ENCODE peak calls at places on chromosomes 7 and 10, in five cellular contexts. Y, V, O, C and P are unnamed samples.

GRCh38 chr10:31032515-31033132 is 959 bp upstream of the ZNF438 start:
- DNase-seq in Y (no peak), V (no peak), O (no peak), C (no peak), P (no peak)

GRCh38 chr10:91444211-91444610 is 34.1 kb downstream of the HECTD2 start:
- DNase-seq in Y (no peak), V (no peak), O (no peak), C (no peak), P (no peak)

GRCh38 chr7:2017483-2017891 is 215.3 kb downstream of the MAD1L1 start:
- DNase-seq in Y (no peak), V (no peak), O (no peak), C (no peak), P (peak)

GRCh38 chr7:112782498-112782897 is 7.7 kb downstream of the TMEM168 start:
- DNase-seq in Y (no peak), V (no peak), O (no peak), C (peak), P (no peak)

GRCh38 chr10:45058580-45058979 is 57.9 kb downstream of the ZNF22 start:
- DNase-seq in Y (no peak), V (no peak), O (no peak), C (no peak), P (no peak)

GRCh38 chr10:24469993-24470392 is 253.7 kb downstream of the ARHGAP21 start:
- DNase-seq in Y (no peak), V (peak), O (no peak), C (peak), P (no peak)

GRCh38 chr10:28946479-28946878 is 269.2 kb downstream of the BAMBI start:
- DNase-seq in Y (peak), V (peak), O (no peak), C (no peak), P (no peak)

GRCh38 chr7:1670894-1671875 is 1.1 kb downstream of the ELFN1 start:
- DNase-seq in Y (no peak), V (no peak), O (peak), C (no peak), P (peak)

GRCh38 chr7:292826-293225 is 2.9 kb downstream of the FOXL3 start:
- DNase-seq in Y (no peak), V (no peak), O (no peak), C (no peak), P (no peak)

GRCh38 chr10:132192991-132193670 is 6.4 kb downstream of the DPYSL4 start:
- DNase-seq in Y (no peak), V (no peak), O (peak), C (no peak), P (no peak)

GRCh38 chr7:13262929-13263530 is 575.6 kb downstream of the ARL4A start:
- DNase-seq in Y (peak), V (peak), O (no peak), C (no peak), P (no peak)

GRCh38 chr7:10973942-10974716 is 457 bp downstream of the PHF14 start:
- DNase-seq in Y (peak), V (peak), O (peak), C (peak), P (peak)

GRCh38 chr10:29533696-29534285 is 101.0 kb downstream of the SVIL start:
- DNase-seq in Y (no peak), V (peak), O (no peak), C (peak), P (no peak)

GRCh38 chr10:15166325-15166724 is 2.2 kb downstream of the NMT2 start:
- DNase-seq in Y (peak), V (peak), O (no peak), C (no peak), P (no peak)

GRCh38 chr10:49037187-49037586 is 78.1 kb downstream of the VSTM4 start:
- DNase-seq in Y (peak), V (peak), O (no peak), C (no peak), P (no peak)

GRCh38 chr10:119575506-119575905 is 21.3 kb downstream of the TIAL1 start:
- DNase-seq in Y (no peak), V (peak), O (no peak), C (no peak), P (no peak)

GRCh38 chr7:2281556-2281955 is 32.7 kb downstream of the SNX8 start:
- DNase-seq in Y (peak), V (peak), O (peak), C (no peak), P (no peak)

GRCh38 chr10:132521041-132521465 is 16.5 kb upstream of the INPP5A start:
- DNase-seq in Y (no peak), V (no peak), O (peak), C (no peak), P (peak)

GRCh38 chr7:75055830-75056431 is 17.7 kb downstream of the RCC1L start:
- DNase-seq in Y (peak), V (peak), O (peak), C (no peak), P (no peak)

GRCh38 chr7:74269757-74270277 is 15.6 kb upstream of the RFC2 start:
- DNase-seq in Y (peak), V (peak), O (peak), C (peak), P (no peak)

GRCh38 chr10:7417807-7418206 is 7.0 kb upstream of the SFMBT2 start:
- DNase-seq in Y (no peak), V (no peak), O (no peak), C (no peak), P (no peak)

GRCh38 chr7:49638166-49638565 is 135.3 kb upstream of the VWC2 start:
- DNase-seq in Y (no peak), V (no peak), O (no peak), C (no peak), P (no peak)

GRCh38 chr10:33155720-33156638 is 178.5 kb downstream of the NRP1 start:
- DNase-seq in Y (peak), V (peak), O (no peak), C (no peak), P (no peak)
- TF ChIP-seq CTCF in Y (peak), V (peak), O (peak), C (peak), P (no peak)

GRCh38 chr10:79241629-79241989 is 105.7 kb upstream of the PPIF start:
- DNase-seq in Y (no peak), V (no peak), O (no peak), C (no peak), P (no peak)
- H3K4me3 ChIP-seq in Y (no peak), V (no peak), O (no peak), C (no peak), P (peak)

GRCh38 chr7:20330176-20330796 is 414 bp upstream of the ITGB8 start:
- DNase-seq in Y (peak), V (peak), O (peak), C (peak), P (peak)

GRCh38 chr7:20328027-20328426 is 2.7 kb upstream of the ITGB8 start:
- DNase-seq in Y (no peak), V (no peak), O (no peak), C (no peak), P (no peak)

GRCh38 chr7:20330797-20331230 is at the start of gene ITGB8:
- DNase-seq in Y (no peak), V (no peak), O (peak), C (peak), P (no peak)

GRCh38 chr7:20328692-20329091 is 2.0 kb upstream of the ITGB8 start:
- DNase-seq in Y (no peak), V (no peak), O (no peak), C (no peak), P (no peak)

GRCh38 chr7:20329389-20330175 is 1.1 kb upstream of the ITGB8 start:
- DNase-seq in Y (peak), V (peak), O (peak), C (peak), P (no peak)
- TF ChIP-seq CTCF in Y (peak), V (peak), O (peak), C (no peak), P (no peak)

DNA sequence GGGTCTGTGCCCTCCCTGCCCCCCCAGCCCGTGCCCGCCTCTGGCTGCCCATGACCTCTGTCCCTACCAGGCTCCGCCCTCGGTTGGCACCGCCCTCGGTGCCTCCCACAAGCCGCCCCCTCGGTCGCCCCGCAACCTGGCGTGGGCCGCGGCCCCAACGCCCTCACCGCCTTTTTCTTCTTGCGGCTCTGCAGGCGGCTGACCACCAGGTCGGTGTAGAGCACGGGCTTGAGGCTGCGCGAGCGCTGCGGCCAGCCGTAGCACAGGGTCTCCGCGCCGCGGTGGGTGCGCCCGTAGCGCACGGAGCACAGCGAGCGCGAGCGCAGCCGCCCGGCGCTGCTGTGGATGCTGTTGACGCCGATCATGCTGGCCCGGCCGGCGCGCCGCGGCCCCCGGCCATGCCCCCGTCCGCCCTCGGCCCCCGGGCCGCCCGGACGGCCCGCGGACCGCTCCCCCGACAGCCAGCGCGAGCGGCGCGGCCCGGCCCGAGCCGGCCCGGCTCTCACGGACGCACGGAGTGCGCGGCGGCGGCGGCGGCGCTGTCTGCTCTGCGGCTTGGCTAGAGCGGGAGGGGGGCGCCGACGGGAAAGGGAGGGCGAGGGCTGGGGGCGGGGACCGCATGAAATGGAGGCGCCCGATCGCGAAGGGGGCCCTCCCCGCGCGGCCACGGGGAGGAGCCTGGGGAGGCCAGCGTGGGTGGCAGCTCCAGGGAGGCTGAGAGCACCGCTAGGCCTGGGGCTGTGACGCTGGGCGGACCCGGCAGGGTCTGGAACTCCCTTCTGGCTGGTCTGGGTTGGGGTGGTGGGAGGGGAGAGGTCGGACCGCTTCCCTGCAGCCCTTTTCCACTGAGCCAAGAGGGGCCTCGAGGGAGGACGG is 9.6 kb downstream of the PSD start:
- DNase-seq in Y (no peak), V (peak), O (no peak), C (no peak), P (no peak)
- H3K4me3 ChIP-seq in Y (no peak), V (no peak), O (no peak), C (peak), P (peak)

DNA sequence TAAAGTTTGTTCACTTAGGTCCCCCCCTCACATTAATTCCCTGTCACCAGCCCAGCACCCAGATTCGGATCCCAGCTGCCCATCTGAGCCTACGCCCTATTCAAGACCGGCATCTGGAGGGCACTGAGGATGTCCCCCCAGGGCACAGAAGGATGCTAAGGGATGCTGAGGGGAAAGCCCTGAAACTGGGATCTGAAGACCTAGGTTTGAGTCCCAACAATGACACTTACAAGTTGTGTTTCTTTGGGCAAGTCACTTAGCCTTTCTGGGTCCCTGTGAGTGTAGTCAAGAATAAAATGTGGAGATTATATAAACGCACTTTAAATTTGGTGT is 3.8 kb upstream of the MARVELD1 start:
- DNase-seq in Y (no peak), V (no peak), O (no peak), C (no peak), P (no peak)
- TF ChIP-seq CTCF in Y (no peak), V (no peak), O (no peak), C (no peak), P (no peak)

GRCh38 chr7:157018997-157019591 is 8.6 kb upstream of the MNX1 start:
- DNase-seq in Y (no peak), V (no peak), O (no peak), C (peak), P (no peak)
- H3K4me3 ChIP-seq in Y (no peak), V (no peak), O (no peak), C (no peak), P (no peak)

GRCh38 chr10:95456486-95456885 is 104.7 kb downstream of the SORBS1 start:
- DNase-seq in Y (no peak), V (no peak), O (no peak), C (no peak), P (peak)
- TF ChIP-seq CTCF in Y (no peak), V (no peak), O (no peak), C (no peak), P (no peak)